ENCODE peak calls at places on chromosome 14, in five cellular contexts. One of them, this sample, is unnamed.

GRCh38 chr14:55705651-55706340 is 125.8 kb downstream of the KTN1 start:
- DNase-seq in kidney: no peak
- DNase-seq in IMR-90: no peak
- DNase-seq in AG04450: no peak
- DNase-seq in stomach: peak; percentile 76
- DNase-seq in this sample: no peak

GRCh38 chr14:30994681-30995620 is 30.5 kb upstream of the AP4S1 start:
- DNase-seq in AG04450: no peak
- DNase-seq in stomach: no peak
- DNase-seq in IMR-90: peak; percentile 32
- DNase-seq in kidney: no peak
- DNase-seq in this sample: no peak

GRCh38 chr14:30251017-30251416 is 307.9 kb upstream of the G2E3 start:
- DNase-seq in kidney: no peak
- DNase-seq in stomach: no peak
- DNase-seq in IMR-90: no peak
- DNase-seq in AG04450: no peak
- DNase-seq in this sample: no peak

GRCh38 chr14:39383026-39383626 is 49.1 kb downstream of the FBXO33 start:
- DNase-seq in stomach: no peak
- DNase-seq in AG04450: no peak
- DNase-seq in kidney: no peak
- DNase-seq in IMR-90: no peak
- DNase-seq in this sample: no peak

GRCh38 chr14:90054803-90055202 is 7.0 kb upstream of the KCNK13 start:
- DNase-seq in AG04450: no peak
- DNase-seq in IMR-90: no peak
- DNase-seq in stomach: no peak
- DNase-seq in kidney: no peak
- DNase-seq in this sample: no peak

GRCh38 chr14:103867523-103867953 is 20.2 kb upstream of the PPP1R13B start:
- DNase-seq in kidney: peak; percentile 88
- DNase-seq in stomach: peak; percentile 90
- DNase-seq in IMR-90: no peak
- DNase-seq in AG04450: no peak
- DNase-seq in this sample: no peak

GRCh38 chr14:76133103-76133502 is 18.6 kb upstream of the GPATCH2L start:
- DNase-seq in stomach: no peak
- DNase-seq in kidney: no peak
- DNase-seq in IMR-90: peak; percentile 24
- DNase-seq in AG04450: no peak
- DNase-seq in this sample: peak; percentile 61

GRCh38 chr14:22531451-22532344 is 57.3 kb downstream of the DAD1 start:
- DNase-seq in kidney: no peak
- DNase-seq in stomach: no peak
- DNase-seq in IMR-90: no peak
- DNase-seq in AG04450: no peak
- DNase-seq in this sample: peak; percentile 63

GRCh38 chr14:105223260-105223659 is 25.1 kb upstream of the BTBD6 start:
- DNase-seq in AG04450: no peak
- DNase-seq in stomach: no peak
- DNase-seq in kidney: no peak
- DNase-seq in IMR-90: no peak
- DNase-seq in this sample: no peak

GRCh38 chr14:38944691-38945090 is 158.3 kb downstream of the SEC23A start:
- DNase-seq in stomach: no peak
- DNase-seq in kidney: no peak
- DNase-seq in AG04450: no peak
- DNase-seq in IMR-90: no peak
- DNase-seq in this sample: no peak

GRCh38 chr14:24879661-24880381 is 170.1 kb downstream of the STXBP6 start:
- DNase-seq in AG04450: no peak
- DNase-seq in stomach: no peak
- DNase-seq in IMR-90: no peak
- DNase-seq in kidney: no peak
- DNase-seq in this sample: no peak

GRCh38 chr14:21041676-21042433 is at the start of gene RNASE7:
- DNase-seq in kidney: no peak
- DNase-seq in AG04450: no peak
- DNase-seq in stomach: no peak
- DNase-seq in IMR-90: peak; percentile 54
- DNase-seq in this sample: no peak

GRCh38 chr14:42110167-42110566 is 503.5 kb downstream of the LRFN5 start:
- DNase-seq in kidney: no peak
- DNase-seq in IMR-90: peak; percentile 71
- DNase-seq in stomach: no peak
- DNase-seq in AG04450: peak; percentile 3
- DNase-seq in this sample: peak; percentile 33

GRCh38 chr14:90093942-90094595 is 32.3 kb downstream of the KCNK13 start:
- DNase-seq in AG04450: no peak
- DNase-seq in kidney: no peak
- DNase-seq in stomach: no peak
- DNase-seq in IMR-90: no peak
- DNase-seq in this sample: no peak

GRCh38 chr14:70919774-70920173 is 12.5 kb downstream of the PCNX1 start:
- DNase-seq in kidney: no peak
- DNase-seq in AG04450: no peak
- DNase-seq in stomach: no peak
- DNase-seq in IMR-90: peak; percentile 37
- DNase-seq in this sample: no peak

GRCh38 chr14:93055651-93056115 is 60.0 kb downstream of the ITPK1 start:
- DNase-seq in stomach: peak; percentile 51
- DNase-seq in IMR-90: no peak
- DNase-seq in kidney: no peak
- DNase-seq in AG04450: no peak
- DNase-seq in this sample: no peak

GRCh38 chr14:90383731-90384542 is 12.9 kb upstream of the CALM1 start:
- DNase-seq in stomach: peak; percentile 71
- DNase-seq in kidney: peak; percentile 85
- DNase-seq in IMR-90: peak; percentile 46
- DNase-seq in AG04450: no peak
- DNase-seq in this sample: peak; percentile 38

GRCh38 chr14:54672688-54673087 is 105.8 kb downstream of the SAMD4A start:
- DNase-seq in stomach: no peak
- DNase-seq in kidney: no peak
- DNase-seq in IMR-90: no peak
- DNase-seq in AG04450: no peak
- DNase-seq in this sample: peak; percentile 38

GRCh38 chr14:54676822-54677708 is 110.1 kb downstream of the SAMD4A start:
- DNase-seq in kidney: no peak
- DNase-seq in IMR-90: peak; percentile 96
- DNase-seq in AG04450: peak; percentile 79
- DNase-seq in stomach: no peak
- DNase-seq in this sample: no peak

GRCh38 chr14:54673193-54674121 is 106.5 kb downstream of the SAMD4A start:
- DNase-seq in stomach: no peak
- DNase-seq in IMR-90: peak; percentile 66
- DNase-seq in AG04450: no peak
- DNase-seq in kidney: no peak
- DNase-seq in this sample: no peak

GRCh38 chr14:54674342-54674741 is 107.4 kb downstream of the SAMD4A start:
- DNase-seq in stomach: no peak
- DNase-seq in kidney: no peak
- DNase-seq in AG04450: no peak
- DNase-seq in IMR-90: no peak
- DNase-seq in this sample: peak; percentile 21

GRCh38 chr14:54675236-54676125 is 108.6 kb downstream of the SAMD4A start:
- DNase-seq in kidney: no peak
- DNase-seq in AG04450: no peak
- DNase-seq in IMR-90: no peak
- DNase-seq in stomach: no peak
- DNase-seq in this sample: no peak
- TF ChIP-seq CTCF in kidney: no peak
- TF ChIP-seq CTCF in AG04450: no peak
- TF ChIP-seq CTCF in IMR-90: no peak
- TF ChIP-seq CTCF in stomach: no peak
- TF ChIP-seq CTCF in this sample: no peak

DNA sequence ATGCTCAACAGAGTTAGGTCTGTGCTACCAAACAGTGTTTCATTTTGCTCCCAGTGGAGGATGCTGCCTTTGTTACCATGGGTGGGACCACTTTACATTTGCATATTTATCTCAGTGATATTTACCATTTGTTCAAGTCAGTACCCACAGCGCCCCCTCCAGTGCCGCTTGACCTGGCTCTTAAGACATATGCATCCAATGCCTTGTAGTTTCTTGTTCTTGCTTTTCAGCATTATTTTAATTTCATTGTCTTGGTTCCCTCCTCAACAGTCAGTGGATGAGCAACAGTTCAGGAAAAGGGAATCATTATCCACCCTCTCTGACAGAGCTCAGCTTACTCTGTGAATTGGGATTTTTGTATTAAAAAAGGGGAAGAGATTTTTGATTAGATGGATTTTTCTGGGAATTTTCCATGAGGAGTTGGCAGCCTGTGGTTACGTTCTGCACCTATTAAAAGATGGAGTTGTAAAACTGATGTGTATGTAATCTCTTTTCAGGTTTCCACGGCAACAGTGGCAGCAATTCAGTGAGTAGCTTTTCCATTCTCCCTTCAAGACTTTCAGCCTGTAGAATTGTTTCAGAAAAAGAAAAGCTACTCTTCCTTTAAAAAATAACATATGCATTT is 240.5 kb upstream of the DAAM1 start:
- DNase-seq in AG04450: no peak
- DNase-seq in kidney: no peak
- DNase-seq in IMR-90: no peak
- DNase-seq in stomach: no peak
- DNase-seq in this sample: no peak
- TF ChIP-seq CTCF in AG04450: no peak
- TF ChIP-seq CTCF in kidney: no peak
- TF ChIP-seq CTCF in IMR-90: no peak
- TF ChIP-seq CTCF in stomach: no peak
- TF ChIP-seq CTCF in this sample: no peak

DNA sequence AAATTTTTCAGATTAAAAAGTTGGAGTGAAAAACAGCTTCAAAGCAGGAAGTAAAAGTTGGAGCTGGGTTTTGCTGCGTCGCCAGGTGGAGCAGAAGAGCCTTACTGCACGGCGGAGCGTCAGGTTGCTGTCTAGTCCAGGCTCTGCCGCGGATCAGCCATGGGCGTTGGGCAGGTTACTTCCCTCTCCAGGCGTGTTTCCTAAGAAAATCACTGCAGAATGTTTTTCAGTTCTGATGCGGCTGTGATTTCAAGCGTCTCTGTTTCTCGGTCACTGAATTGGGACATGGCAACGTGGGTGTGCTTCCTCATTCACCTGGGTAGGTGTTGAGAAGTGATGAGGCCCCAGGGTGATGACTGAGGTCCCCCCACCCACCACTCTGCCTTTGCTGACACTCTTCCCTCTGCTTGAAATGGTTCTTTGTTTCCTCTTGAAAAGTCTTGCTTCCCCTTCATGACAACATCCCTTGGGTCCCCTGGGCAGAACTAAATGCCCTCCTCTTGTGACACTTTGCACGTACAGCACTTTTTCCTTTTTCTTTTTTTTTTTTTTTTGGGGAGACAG is 7.6 kb downstream of the EVL start:
- DNase-seq in kidney: no peak
- DNase-seq in IMR-90: no peak
- DNase-seq in stomach: peak; percentile 47
- DNase-seq in AG04450: no peak
- DNase-seq in this sample: no peak
- TF ChIP-seq CTCF in kidney: peak; percentile 20
- TF ChIP-seq CTCF in IMR-90: no peak
- TF ChIP-seq CTCF in stomach: no peak
- TF ChIP-seq CTCF in AG04450: no peak
- TF ChIP-seq CTCF in this sample: peak; percentile 64

GRCh38 chr14:63045234-63045611 is at the start of gene KCNH5:
- DNase-seq in kidney: no peak
- DNase-seq in AG04450: no peak
- DNase-seq in IMR-90: peak; percentile 46
- DNase-seq in stomach: no peak
- DNase-seq in this sample: peak; percentile 57

GRCh38 chr14:63051301-63051700 is 6.0 kb upstream of the KCNH5 start:
- DNase-seq in AG04450: no peak
- DNase-seq in IMR-90: no peak
- DNase-seq in kidney: no peak
- DNase-seq in stomach: no peak
- DNase-seq in this sample: no peak

GRCh38 chr14:63050694-63051093 is 5.4 kb upstream of the KCNH5 start:
- DNase-seq in stomach: no peak
- DNase-seq in IMR-90: no peak
- DNase-seq in AG04450: no peak
- DNase-seq in kidney: no peak
- DNase-seq in this sample: no peak

GRCh38 chr14:63046339-63047268 is 1.3 kb upstream of the KCNH5 start:
- DNase-seq in IMR-90: no peak
- DNase-seq in AG04450: no peak
- DNase-seq in stomach: no peak
- DNase-seq in kidney: no peak
- DNase-seq in this sample: no peak

GRCh38 chr14:63045612-63046320 is 508 bp upstream of the KCNH5 start:
- DNase-seq in AG04450: peak; percentile 26
- DNase-seq in stomach: no peak
- DNase-seq in kidney: peak; percentile 68
- DNase-seq in IMR-90: peak; percentile 40
- DNase-seq in this sample: no peak
- TF ChIP-seq CTCF in AG04450: peak; percentile 15
- TF ChIP-seq CTCF in stomach: no peak
- TF ChIP-seq CTCF in kidney: no peak
- TF ChIP-seq CTCF in IMR-90: no peak
- TF ChIP-seq CTCF in this sample: no peak

DNA sequence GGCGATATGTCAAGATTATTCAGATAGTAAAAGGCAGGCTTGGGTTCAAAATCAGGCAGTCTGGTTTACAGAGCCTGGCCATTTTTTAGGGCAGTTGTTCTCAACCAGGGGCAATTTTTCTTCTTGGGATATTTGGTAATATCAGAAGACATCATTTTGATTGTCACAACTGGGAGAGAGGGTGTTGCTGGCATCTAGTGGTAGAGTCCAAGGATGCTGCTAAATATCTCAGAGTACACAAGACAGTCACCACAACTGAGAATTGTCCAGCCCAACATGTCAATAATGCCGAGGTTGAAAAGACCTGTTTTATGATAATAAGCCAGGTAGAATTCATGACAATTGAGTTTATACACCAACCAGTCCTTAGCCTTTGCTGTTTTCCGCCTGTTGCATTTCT is 733.9 kb downstream of the NRXN3 start:
- DNase-seq in IMR-90: no peak
- DNase-seq in AG04450: no peak
- DNase-seq in kidney: no peak
- DNase-seq in stomach: no peak
- DNase-seq in this sample: no peak
- TF ChIP-seq CTCF in IMR-90: no peak
- TF ChIP-seq CTCF in AG04450: no peak
- TF ChIP-seq CTCF in kidney: no peak
- TF ChIP-seq CTCF in stomach: no peak
- TF ChIP-seq CTCF in this sample: no peak

This sample was measured in GM13977.